ENCODE peak calls at places on chromosome 15, in four cellular contexts. Y is tibial artery, C is neural progenitor cell, U is psoas muscle. S is an unnamed sample.
A peak's percentile ranks its signal among the peaks of the same experiment; 100 is the strongest.

GRCh38 chr15:91445701-91446100 is 345.6 kb downstream of the SV2B start:
- DNase-seq in Y (no peak), C (no peak), U (no peak), S (no peak)

GRCh38 chr15:98997312-98997711 is 10.3 kb downstream of the PGPEP1L start:
- DNase-seq in Y (no peak), C (no peak), U (no peak), S (no peak)

GRCh38 chr15:50315814-50316630 is 39.0 kb downstream of the GABPB1 start:
- DNase-seq in Y (no peak), C (peak; percentile 54), U (no peak), S (no peak)

GRCh38 chr15:51878446-51879386 is 49.3 kb downstream of the TMOD3 start:
- DNase-seq in Y (no peak), C (no peak), U (no peak), S (no peak)

GRCh38 chr15:82922737-82923136 is 29.8 kb downstream of the HOMER2 start:
- DNase-seq in Y (no peak), C (no peak), U (no peak), S (no peak)

GRCh38 chr15:60081976-60082375 is 77.9 kb downstream of the FOXB1 start:
- DNase-seq in Y (no peak), C (no peak), U (no peak), S (peak; percentile 64)

GRCh38 chr15:98428253-98428989 is 219.9 kb upstream of the IGF1R start:
- DNase-seq in Y (peak; percentile 72), C (peak; percentile 87), U (peak; percentile 83), S (peak; percentile 76)

GRCh38 chr15:88083828-88084760 is 172.4 kb downstream of the NTRK3 start:
- DNase-seq in Y (no peak), C (no peak), U (no peak), S (no peak)

GRCh38 chr15:70241031-70241430 is 143.3 kb upstream of the TLE3 start:
- DNase-seq in Y (no peak), C (no peak), U (no peak), S (peak; percentile 17)

GRCh38 chr15:56805466-56806146 is 72.3 kb upstream of the ZNF280D start:
- DNase-seq in Y (peak; percentile 50), C (no peak), U (no peak), S (no peak)

GRCh38 chr15:89654311-89654761 is 931 bp downstream of the KIF7 start:
- DNase-seq in Y (peak; percentile 19), C (no peak), U (no peak), S (no peak)

GRCh38 chr15:31372635-31373091 is 46.0 kb downstream of the KLF13 start:
- DNase-seq in Y (peak; percentile 54), C (peak; percentile 73), U (peak; percentile 92), S (peak; percentile 78)

GRCh38 chr15:68795298-68795848 is 25.3 kb downstream of the ANP32A start:
- DNase-seq in Y (peak; percentile 95), C (peak; percentile 96), U (peak; percentile 94), S (peak; percentile 83)

GRCh38 chr15:26624128-26624527 is 148.7 kb downstream of the GABRB3 start:
- DNase-seq in Y (no peak), C (no peak), U (no peak), S (no peak)
- H3K4me1 ChIP-seq in Y (no peaks in the 10 kb centered on the region), C (peaks cover 6% of the 10 kb centered on the region), U (no peaks in the 10 kb centered on the region), S (no peaks in the 10 kb centered on the region)

GRCh38 chr15:75210867-75211266 is 9.2 kb downstream of the C15orf39 start:
- DNase-seq in Y (no peak), C (no peak), U (no peak), S (no peak)
- H3K4me3 ChIP-seq in Y (no peak overlapping the region), C (no peak overlapping the region), U (no peak overlapping the region), S (no peak overlapping the region)

GRCh38 chr15:100533934-100534333 is 5.2 kb upstream of the CERS3 start:
- DNase-seq in Y (no peak), C (no peak), U (no peak), S (no peak)
- H3K4me1 ChIP-seq in Y (no peaks in the 10 kb centered on the region), C (no peaks in the 10 kb centered on the region), U (peaks cover 3% of the 10 kb centered on the region), S (no peaks in the 10 kb centered on the region)

GRCh38 chr15:40471778-40472130 is 970 bp downstream of the CHST14 start:
- DNase-seq in Y (no peak), C (peak; percentile 52), U (no peak), S (no peak)

GRCh38 chr15:40470423-40471104 is at the start of gene CHST14:
- DNase-seq in Y (peak; percentile 56), C (peak; percentile 82), U (peak; percentile 72), S (peak; percentile 69)

GRCh38 chr15:40471105-40471777 is 457 bp downstream of the CHST14 start:
- DNase-seq in Y (peak; percentile 33), C (peak; percentile 74), U (peak; percentile 62), S (no peak)

GRCh38 chr15:40468850-40469249 is 1.9 kb upstream of the CHST14 start:
- DNase-seq in Y (no peak), C (no peak), U (no peak), S (no peak)

DNA sequence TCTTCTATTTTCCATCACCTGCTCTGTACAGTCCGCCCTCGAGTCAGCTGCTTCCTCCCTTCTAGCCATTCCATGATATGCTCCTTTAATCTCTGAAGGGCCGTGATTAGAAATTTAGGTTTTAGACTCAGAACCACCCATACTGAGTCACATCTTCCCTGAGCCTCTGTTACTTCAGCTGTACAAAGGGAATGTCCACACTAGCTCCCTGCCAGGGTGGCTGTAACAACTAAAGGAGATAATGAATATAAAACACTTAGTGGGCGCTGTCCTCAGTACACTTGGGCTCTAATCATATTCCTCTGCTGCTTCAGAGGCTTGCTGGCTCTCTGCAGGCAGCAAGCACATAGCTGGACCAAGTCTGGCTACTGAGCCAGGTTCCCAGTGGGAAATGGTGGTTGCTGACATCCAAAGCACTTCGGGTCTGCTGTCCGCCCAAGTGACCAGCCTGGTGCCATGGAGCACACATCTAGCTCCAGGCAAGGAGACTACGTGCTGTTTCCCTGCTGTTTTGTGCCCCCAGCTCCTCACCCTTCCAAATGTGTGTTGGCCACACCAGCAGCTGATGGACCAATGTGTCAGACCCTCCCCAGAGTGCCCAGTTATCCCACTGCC is 901 bp upstream of the CHST14 start:
- DNase-seq in Y (no peak), C (no peak), U (no peak), S (no peak)
- H3K4me3 ChIP-seq in Y (peak overlapping the region; percentile 91), C (peak overlapping the region; percentile 64), U (peak overlapping the region; percentile 72), S (no peak overlapping the region)

GRCh38 chr15:80508783-80509182 is 104.6 kb downstream of the ARNT2 start:
- DNase-seq in Y (no peak), C (no peak), U (no peak), S (no peak)

GRCh38 chr15:80507131-80507530 is 102.9 kb downstream of the ARNT2 start:
- DNase-seq in Y (no peak), C (no peak), U (no peak), S (no peak)

GRCh38 chr15:80507638-80508316 is 103.6 kb downstream of the ARNT2 start:
- DNase-seq in Y (no peak), C (no peak), U (no peak), S (no peak)

GRCh38 chr15:80504931-80505330 is 100.7 kb downstream of the ARNT2 start:
- DNase-seq in Y (no peak), C (no peak), U (no peak), S (no peak)

GRCh38 chr15:80506494-80506893 is 102.3 kb downstream of the ARNT2 start:
- DNase-seq in Y (no peak), C (no peak), U (no peak), S (no peak)
- H3K4me1 ChIP-seq in Y (no peaks in the 10 kb centered on the region), C (peaks cover 4% of the 10 kb centered on the region), U (no peaks in the 10 kb centered on the region), S (no peaks in the 10 kb centered on the region)

GRCh38 chr15:95715919-95716318 is 614.6 kb upstream of the NR2F2 start:
- DNase-seq in Y (no peak), C (peak; percentile 38), U (no peak), S (no peak)
- H3K4me3 ChIP-seq in Y (no peak overlapping the region), C (no peak overlapping the region), U (no peak overlapping the region), S (no peak overlapping the region)

S was measured in right lobe of liver.